ENCODE peak calls at places on chromosomes 1 and 21, in ten cellular contexts. R, J, W, Q, F, N, V, S, L and Z are unnamed samples.

GRCh38 chr1:57066980-57067615 is 101.3 kb upstream of the C8B start:
- DNase-seq in N (no peak), J (no peak), W (no peak), S (no peak), V (no peak), Q (no peak), R (no peak), F (no peak), L (no peak), Z (no peak)

GRCh38 chr1:155038602-155039307 is 5.1 kb downstream of the DCST1 start:
- DNase-seq in F (no peak), Q (no peak), N (no peak), W (no peak), R (no peak), L (peak; percentile 10), S (no peak), V (no peak), J (peak; percentile 68), Z (peak; percentile 70)

GRCh38 chr21:35179990-35180557 is 131.0 kb upstream of the RUNX1 start:
- DNase-seq in V (no peak), J (peak; percentile 86), R (no peak), N (no peak), W (no peak), F (no peak), L (peak; percentile 95), S (no peak), Q (no peak), Z (peak; percentile 89)

GRCh38 chr1:152533327-152533938 is 19.2 kb downstream of the CRCT1 start:
- DNase-seq in F (no peak), Q (no peak), L (no peak), R (no peak), S (peak; percentile 43), N (peak; percentile 66), V (no peak), W (no peak), J (peak; percentile 78), Z (peak; percentile 12)

GRCh38 chr1:114586513-114587047 is 5.2 kb upstream of the BCAS2 start:
- DNase-seq in L (no peak), N (no peak), Q (no peak), R (no peak), S (no peak), F (no peak), V (no peak), J (no peak), W (no peak), Z (no peak)

GRCh38 chr1:76871355-76871974 is 4.2 kb downstream of the ST6GALNAC5 start:
- DNase-seq in F (no peak), J (no peak), V (no peak), L (no peak), N (no peak), Q (no peak), R (no peak), W (no peak), S (peak; percentile 38), Z (no peak)

GRCh38 chr1:243793298-243793697 is 56.7 kb downstream of the AKT3 start:
- DNase-seq in N (no peak), V (no peak), F (no peak), W (no peak), L (no peak), S (no peak), J (no peak), R (no peak), Q (no peak), Z (no peak)

GRCh38 chr1:112318263-112318662 is 77.8 kb upstream of the CTTNBP2NL start:
- DNase-seq in J (no peak), S (no peak), Q (no peak), N (no peak), L (no peak), W (no peak), V (no peak), F (no peak), R (no peak), Z (no peak)

GRCh38 chr1:13813398-13814012 is 113.5 kb downstream of the PRDM2 start:
- DNase-seq in W (no peak), R (peak; percentile 53), L (no peak), N (peak; percentile 80), Q (peak; percentile 76), F (peak; percentile 37), V (no peak), S (peak; percentile 79), J (peak; percentile 6), Z (peak; percentile 25)